ENCODE peak calls at places on chromosomes 2 and 18, in six cellular contexts. One of them, this sample, is unnamed.

GRCh38 chr2:232779465-232779864 is 3.1 kb upstream of the KCNJ13 start:
- DNase-seq in HepG2: no peak
- DNase-seq in H1: no peak
- DNase-seq in GM12891: no peak
- DNase-seq in GM12878: no peak
- DNase-seq in K562: no peak
- DNase-seq in this sample: no peak

GRCh38 chr2:98806266-98806697 is 75.3 kb upstream of the MGAT4A start:
- DNase-seq in K562: no peak
- DNase-seq in GM12891: no peak
- DNase-seq in HepG2: no peak
- DNase-seq in H1: no peak
- DNase-seq in GM12878: no peak
- DNase-seq in this sample: no peak

GRCh38 chr2:9179572-9180201 is 26.9 kb upstream of the ASAP2 start:
- DNase-seq in GM12878: no peak
- DNase-seq in H1: no peak
- DNase-seq in GM12891: no peak
- DNase-seq in K562: no peak
- DNase-seq in HepG2: peak
- DNase-seq in this sample: no peak

GRCh38 chr2:212911011-212911410 is 240.4 kb downstream of the IKZF2 start:
- DNase-seq in K562: no peak
- DNase-seq in GM12878: no peak
- DNase-seq in GM12891: no peak
- DNase-seq in HepG2: no peak
- DNase-seq in H1: no peak
- DNase-seq in this sample: no peak

GRCh38 chr18:61892683-61893303 is at the start of gene RNF152:
- DNase-seq in GM12891: no peak
- DNase-seq in K562: no peak
- DNase-seq in GM12878: no peak
- DNase-seq in H1: no peak
- DNase-seq in HepG2: no peak
- DNase-seq in this sample: no peak

GRCh38 chr2:187847245-187848208 is 293.3 kb upstream of the TFPI start:
- DNase-seq in GM12878: no peak
- DNase-seq in H1: no peak
- DNase-seq in GM12891: no peak
- DNase-seq in HepG2: no peak
- DNase-seq in K562: no peak
- DNase-seq in this sample: no peak

GRCh38 chr2:85997016-85997970 is 108.4 kb downstream of the POLR1A start:
- DNase-seq in K562: peak
- DNase-seq in GM12891: no peak
- DNase-seq in H1: no peak
- DNase-seq in GM12878: no peak
- DNase-seq in HepG2: no peak
- DNase-seq in this sample: no peak

GRCh38 chr2:166984797-166985196 is 96.5 kb downstream of the XIRP2 start:
- DNase-seq in H1: no peak
- DNase-seq in K562: no peak
- DNase-seq in GM12891: no peak
- DNase-seq in HepG2: no peak
- DNase-seq in GM12878: no peak
- DNase-seq in this sample: no peak

GRCh38 chr2:120391905-120392665 is 46.1 kb downstream of the INHBB start:
- DNase-seq in H1: no peak
- DNase-seq in GM12891: no peak
- DNase-seq in K562: no peak
- DNase-seq in HepG2: no peak
- DNase-seq in GM12878: no peak
- DNase-seq in this sample: no peak

GRCh38 chr2:25991965-25992364 is 9.7 kb upstream of the KIF3C start:
- DNase-seq in HepG2: no peak
- DNase-seq in GM12891: no peak
- DNase-seq in H1: no peak
- DNase-seq in K562: no peak
- DNase-seq in GM12878: no peak
- DNase-seq in this sample: no peak

GRCh38 chr18:32468147-32468845 is 2.4 kb downstream of the GAREM1 start:
- DNase-seq in H1: no peak
- DNase-seq in K562: no peak
- DNase-seq in HepG2: no peak
- DNase-seq in GM12891: no peak
- DNase-seq in GM12878: no peak
- DNase-seq in this sample: no peak

GRCh38 chr2:241273552-241273988 is 41.9 kb downstream of the HDLBP start:
- DNase-seq in GM12878: no peak
- DNase-seq in GM12891: no peak
- DNase-seq in H1: no peak
- DNase-seq in HepG2: no peak
- DNase-seq in K562: no peak
- DNase-seq in this sample: no peak

GRCh38 chr2:37650548-37651101 is 20.8 kb downstream of the CDC42EP3 start:
- DNase-seq in GM12891: no peak
- DNase-seq in H1: no peak
- DNase-seq in HepG2: no peak
- DNase-seq in K562: no peak
- DNase-seq in GM12878: no peak
- DNase-seq in this sample: no peak

GRCh38 chr2:80061881-80062280 is 242.7 kb downstream of the LRRTM1 start:
- DNase-seq in H1: no peak
- DNase-seq in K562: no peak
- DNase-seq in GM12891: no peak
- DNase-seq in GM12878: no peak
- DNase-seq in HepG2: no peak
- DNase-seq in this sample: no peak

GRCh38 chr2:227191367-227191766 is 26.9 kb downstream of the COL4A3 start:
- DNase-seq in GM12878: no peak
- DNase-seq in H1: peak
- DNase-seq in HepG2: peak
- DNase-seq in K562: no peak
- DNase-seq in GM12891: no peak
- DNase-seq in this sample: no peak

GRCh38 chr18:36284268-36284667 is 13.2 kb upstream of the FHOD3 start:
- DNase-seq in HepG2: no peak
- DNase-seq in K562: no peak
- DNase-seq in GM12878: no peak
- DNase-seq in H1: no peak
- DNase-seq in GM12891: no peak
- DNase-seq in this sample: no peak

GRCh38 chr18:9771261-9771976 is 63.3 kb downstream of the RAB31 start:
- DNase-seq in HepG2: peak
- DNase-seq in GM12891: peak
- DNase-seq in K562: peak
- DNase-seq in H1: peak
- DNase-seq in GM12878: no peak
- DNase-seq in this sample: peak

GRCh38 chr2:207487650-207488315 is 42.0 kb upstream of the CREB1 start:
- DNase-seq in K562: peak
- DNase-seq in H1: no peak
- DNase-seq in GM12891: no peak
- DNase-seq in HepG2: no peak
- DNase-seq in GM12878: no peak
- DNase-seq in this sample: no peak

GRCh38 chr2:230582851-230583283 is 129.8 kb upstream of the CAB39 start:
- DNase-seq in GM12878: peak
- DNase-seq in HepG2: no peak
- DNase-seq in GM12891: no peak
- DNase-seq in K562: no peak
- DNase-seq in H1: no peak
- DNase-seq in this sample: no peak

GRCh38 chr2:81523344-81523743 is 1218.8 kb upstream of the LRRTM1 start:
- DNase-seq in K562: no peak
- DNase-seq in GM12891: no peak
- DNase-seq in GM12878: no peak
- DNase-seq in HepG2: no peak
- DNase-seq in H1: no peak
- DNase-seq in this sample: no peak

GRCh38 chr2:216855079-216855478 is 4.8 kb downstream of the TNP1 start:
- DNase-seq in GM12878: no peak
- DNase-seq in GM12891: no peak
- DNase-seq in H1: no peak
- DNase-seq in K562: no peak
- DNase-seq in HepG2: no peak
- DNase-seq in this sample: no peak

GRCh38 chr18:9726175-9726574 is 18.1 kb downstream of the RAB31 start:
- DNase-seq in H1: no peak
- DNase-seq in K562: no peak
- DNase-seq in HepG2: no peak
- DNase-seq in GM12891: no peak
- DNase-seq in GM12878: no peak
- DNase-seq in this sample: no peak

DNA sequence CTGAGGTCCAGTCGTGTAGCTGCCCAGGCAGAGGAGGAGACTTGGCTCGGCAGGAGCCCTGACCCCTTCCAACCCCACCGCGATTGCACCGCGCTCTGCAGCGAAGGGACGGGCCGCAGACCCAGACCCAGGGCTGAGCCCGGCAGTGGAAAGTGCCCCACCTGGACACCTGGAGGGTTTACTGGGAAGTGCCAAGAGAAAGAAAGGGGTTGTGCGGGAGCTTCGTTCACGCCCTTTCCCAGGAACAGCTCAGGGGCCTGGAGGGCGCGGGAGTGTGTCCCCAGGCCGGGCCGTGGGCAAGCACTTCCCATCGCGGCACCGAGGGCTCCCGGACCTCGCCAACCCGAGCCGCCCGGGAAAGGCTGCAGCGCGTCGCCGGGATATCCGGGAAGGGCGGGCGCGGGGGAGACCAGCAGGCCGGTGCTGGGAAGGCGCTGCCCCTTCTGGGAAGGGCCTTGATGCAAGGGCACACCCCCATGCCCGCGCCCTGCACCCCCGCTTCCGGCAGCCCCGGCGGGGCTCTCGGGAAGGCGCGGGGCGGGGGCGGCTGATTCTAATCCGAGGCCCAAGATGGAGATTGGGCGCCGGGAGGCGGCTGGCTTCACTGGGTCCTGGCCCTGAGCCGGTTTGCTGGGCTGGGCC is 36.1 kb upstream of the MRPL33 start:
- DNase-seq in H1: peak
- DNase-seq in GM12878: no peak
- DNase-seq in K562: peak
- DNase-seq in HepG2: no peak
- DNase-seq in GM12891: peak
- DNase-seq in this sample: no peak
- TF ChIP-seq POLR2A in H1: peak
- TF ChIP-seq POLR2A in GM12878: no peak
- TF ChIP-seq POLR2A in K562: no peak
- TF ChIP-seq POLR2A in HepG2: no peak
- TF ChIP-seq POLR2A in GM12891: no peak
- TF ChIP-seq POLR2A in this sample: no peak

DNA sequence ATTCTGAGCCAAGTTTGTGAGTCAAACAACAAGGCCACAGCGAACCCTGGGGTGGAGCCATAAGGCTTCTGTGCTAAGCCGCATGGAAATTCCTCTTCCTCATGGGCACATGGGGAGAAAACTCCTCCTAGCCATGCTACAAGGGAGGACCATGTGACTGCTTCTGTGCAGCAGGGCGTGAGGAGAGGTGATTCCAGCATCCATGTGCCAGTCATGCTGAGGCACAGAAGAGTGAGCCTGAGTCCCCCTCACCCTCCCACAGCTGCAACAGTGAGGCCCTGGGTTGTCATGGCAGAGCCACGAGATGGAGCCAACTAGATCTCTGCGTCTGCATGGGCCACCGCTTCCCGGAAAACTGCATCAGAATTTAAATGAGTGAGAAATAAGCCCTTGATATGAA is 488.8 kb upstream of the RAB6C start:
- DNase-seq in GM12891: no peak
- DNase-seq in GM12878: no peak
- DNase-seq in H1: no peak
- DNase-seq in HepG2: no peak
- DNase-seq in K562: no peak
- DNase-seq in this sample: no peak
- TF ChIP-seq TAF1 in GM12891: no peak
- TF ChIP-seq TAF1 in GM12878: no peak
- TF ChIP-seq TAF1 in H1: no peak
- TF ChIP-seq TAF1 in HepG2: no peak
- TF ChIP-seq TAF1 in K562: no peak
- TF ChIP-seq TAF1 in this sample: no peak

DNA sequence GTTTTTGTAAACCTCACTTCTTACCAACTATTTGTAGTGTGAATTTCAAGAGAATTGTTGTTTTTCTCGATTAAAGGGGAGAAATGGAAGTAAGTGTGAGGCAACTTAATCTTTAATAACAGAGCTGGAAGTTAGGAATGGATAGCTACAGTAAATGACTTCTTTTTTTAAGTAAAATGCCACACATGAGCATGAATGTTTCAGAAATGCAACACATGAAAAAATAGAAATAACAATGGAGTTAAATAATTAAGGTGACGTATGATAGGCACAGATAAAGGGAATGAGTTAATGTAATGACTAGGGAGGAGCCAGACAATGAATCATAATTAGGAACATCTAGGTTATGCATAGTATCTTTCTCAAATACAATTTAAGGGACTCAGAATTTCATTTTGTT is 3.4 kb downstream of the REL start:
- DNase-seq in GM12878: no peak
- DNase-seq in K562: no peak
- DNase-seq in HepG2: no peak
- DNase-seq in GM12891: no peak
- DNase-seq in H1: no peak
- DNase-seq in this sample: no peak
- TF ChIP-seq POLR2A in GM12878: no peak
- TF ChIP-seq POLR2A in K562: no peak
- TF ChIP-seq POLR2A in HepG2: no peak
- TF ChIP-seq POLR2A in GM12891: no peak
- TF ChIP-seq POLR2A in H1: no peak
- TF ChIP-seq POLR2A in this sample: no peak

GRCh38 chr2:60070851-60071250 is 482.6 kb downstream of the BCL11A start:
- DNase-seq in H1: no peak
- DNase-seq in GM12891: no peak
- DNase-seq in HepG2: no peak
- DNase-seq in K562: no peak
- DNase-seq in GM12878: no peak
- DNase-seq in this sample: no peak

GRCh38 chr2:60073201-60073600 is 480.3 kb downstream of the BCL11A start:
- DNase-seq in H1: no peak
- DNase-seq in GM12878: no peak
- DNase-seq in GM12891: no peak
- DNase-seq in HepG2: no peak
- DNase-seq in K562: no peak
- DNase-seq in this sample: no peak

GRCh38 chr2:60072609-60073008 is 480.8 kb downstream of the BCL11A start:
- DNase-seq in K562: no peak
- DNase-seq in H1: no peak
- DNase-seq in GM12891: no peak
- DNase-seq in HepG2: no peak
- DNase-seq in GM12878: no peak
- DNase-seq in this sample: no peak

GRCh38 chr2:60071427-60071826 is 482.0 kb downstream of the BCL11A start:
- DNase-seq in H1: no peak
- DNase-seq in GM12878: no peak
- DNase-seq in K562: no peak
- DNase-seq in GM12891: no peak
- DNase-seq in HepG2: no peak
- DNase-seq in this sample: no peak

GRCh38 chr2:60075048-60075447 is 478.4 kb downstream of the BCL11A start:
- DNase-seq in K562: no peak
- DNase-seq in HepG2: no peak
- DNase-seq in GM12891: no peak
- DNase-seq in H1: no peak
- DNase-seq in GM12878: no peak
- DNase-seq in this sample: no peak
- TF ChIP-seq TAF1 in K562: no peak
- TF ChIP-seq TAF1 in HepG2: no peak
- TF ChIP-seq TAF1 in GM12891: no peak
- TF ChIP-seq TAF1 in H1: no peak
- TF ChIP-seq TAF1 in GM12878: no peak
- TF ChIP-seq TAF1 in this sample: no peak

This sample was measured in GM12892.